ENCODE peak calls at places on chromosome 14, in five cellular contexts. Z is fibroblast of the aortic adventitia, W is cardiac fibroblast, B is AG09309, M is colonic mucosa. L is an unnamed sample.

GRCh38 chr14:60641722-60642269 is 7.5 kb downstream of the SIX1 start:
- DNase-seq in B (no peak), Z (no peak), M (no peak), W (no peak), L (no peak)

GRCh38 chr14:72753879-72754400 is 140.0 kb downstream of the DPF3 start:
- DNase-seq in Z (no peak), W (no peak), B (no peak), M (peak), L (no peak)

GRCh38 chr14:95045255-95045701 is 112.1 kb downstream of the DICER1 start:
- DNase-seq in B (no peak), Z (no peak), M (no peak), W (no peak), L (no peak)

GRCh38 chr14:85024931-85025330 is 505.0 kb upstream of the FLRT2 start:
- DNase-seq in B (no peak), M (no peak), W (peak), Z (no peak), L (peak)

GRCh38 chr14:87833026-87833425 is 160.0 kb downstream of the GALC start:
- DNase-seq in Z (no peak), M (no peak), W (no peak), B (no peak), L (no peak)

GRCh38 chr14:100303179-100303578 is 3.1 kb downstream of the SLC25A29 start:
- DNase-seq in W (peak), M (peak), B (no peak), Z (peak), L (no peak)

GRCh38 chr14:20477211-20477876 is 8.1 kb downstream of the PNP start:
- DNase-seq in Z (peak), W (peak), M (no peak), B (no peak), L (no peak)

GRCh38 chr14:101602466-101602840 is 41.2 kb downstream of the DIO3 start:
- DNase-seq in W (no peak), Z (no peak), B (no peak), M (no peak), L (no peak)

GRCh38 chr14:20455355-20456300 is 602 bp downstream of the APEX1 start:
- DNase-seq in B (peak), W (peak), Z (peak), M (no peak), L (peak)

GRCh38 chr14:60650382-60650961 is 1.2 kb upstream of the SIX1 start:
- DNase-seq in M (no peak), Z (peak), B (no peak), W (no peak), L (peak)

GRCh38 chr14:72599579-72600470 is 294.1 kb downstream of the DPF3 start:
- DNase-seq in M (no peak), B (no peak), Z (no peak), W (no peak), L (no peak)

GRCh38 chr14:58950555-58950954 is 237.9 kb upstream of the DAAM1 start:
- DNase-seq in B (no peak), Z (no peak), W (no peak), M (no peak), L (no peak)

GRCh38 chr14:90409209-90409730 is 12.4 kb downstream of the CALM1 start:
- DNase-seq in W (peak), B (peak), Z (peak), M (no peak), L (peak)

GRCh38 chr14:22520235-22520634 is 68.8 kb downstream of the DAD1 start:
- DNase-seq in W (peak), Z (peak), B (peak), M (no peak), L (peak)

GRCh38 chr14:20597108-20597507 is 5.9 kb upstream of the RNASE12 start:
- DNase-seq in B (no peak), Z (no peak), W (no peak), M (no peak), L (no peak)

GRCh38 chr14:23119362-23120327 is 590 bp upstream of the CEBPE start:
- DNase-seq in W (no peak), M (no peak), Z (no peak), B (no peak), L (no peak)

GRCh38 chr14:63134801-63135200 is 69.4 kb upstream of the RHOJ start:
- DNase-seq in W (peak), M (no peak), Z (peak), B (no peak), L (no peak)

GRCh38 chr14:23248601-23249000 is 10.9 kb downstream of the RNF212B start:
- DNase-seq in M (no peak), W (no peak), B (no peak), Z (no peak), L (peak)

GRCh38 chr14:37602605-37603453 is 7.4 kb downstream of the TTC6 start:
- DNase-seq in M (peak), W (no peak), B (no peak), Z (no peak), L (no peak)

GRCh38 chr14:23366163-23366921 is 1.4 kb upstream of the EFS start:
- DNase-seq in W (peak), M (peak), Z (no peak), B (no peak), L (peak)

GRCh38 chr14:105060751-105061427 is 4.3 kb downstream of the GPR132 start:
- DNase-seq in B (no peak), Z (no peak), W (no peak), M (no peak), L (no peak)

GRCh38 chr14:68285421-68286179 is 466.0 kb downstream of the RAD51B start:
- DNase-seq in M (no peak), W (no peak), B (no peak), Z (no peak), L (peak)

GRCh38 chr14:29654910-29655590 is 272.6 kb downstream of the PRKD1 start:
- DNase-seq in W (peak), B (no peak), Z (peak), M (no peak), L (peak)

GRCh38 chr14:20934148-20934762 is 21.0 kb upstream of the RNASE2 start:
- DNase-seq in M (no peak), Z (peak), B (no peak), W (peak), L (peak)

GRCh38 chr14:33617154-33617553 is 333.7 kb downstream of the EGLN3 start:
- DNase-seq in B (peak), W (peak), Z (peak), M (no peak), L (peak)

GRCh38 chr14:105837349-105838063 is 311.1 kb downstream of the TMEM121 start:
- DNase-seq in W (no peak), M (no peak), B (no peak), Z (no peak), L (no peak)

GRCh38 chr14:65958664-65959562 is 527.3 kb upstream of the CCDC196 start:
- DNase-seq in B (no peak), Z (peak), M (peak), W (peak), L (peak)

GRCh38 chr14:62179367-62180018 is 417.3 kb downstream of the SNAPC1 start:
- DNase-seq in B (peak), W (peak), M (peak), Z (peak), L (peak)

GRCh38 chr14:93076755-93077154 is 39.0 kb downstream of the ITPK1 start:
- DNase-seq in Z (no peak), B (no peak), M (no peak), W (no peak), L (no peak)

GRCh38 chr14:93073366-93073722 is 42.4 kb downstream of the ITPK1 start:
- DNase-seq in B (no peak), W (no peak), Z (no peak), M (no peak), L (no peak)

GRCh38 chr14:93072659-93073365 is 42.9 kb downstream of the ITPK1 start:
- DNase-seq in Z (no peak), M (no peak), W (no peak), B (no peak), L (no peak)

GRCh38 chr14:93075891-93076290 is 39.8 kb downstream of the ITPK1 start:
- DNase-seq in Z (no peak), W (no peak), M (no peak), B (no peak), L (no peak)

GRCh38 chr14:93073833-93074769 is 41.6 kb downstream of the ITPK1 start:
- DNase-seq in M (no peak), B (no peak), Z (peak), W (peak), L (peak)
- H3K4me3 ChIP-seq in M (no peak), B (no peak), Z (no peak), W (no peak), L (no peak)

DNA sequence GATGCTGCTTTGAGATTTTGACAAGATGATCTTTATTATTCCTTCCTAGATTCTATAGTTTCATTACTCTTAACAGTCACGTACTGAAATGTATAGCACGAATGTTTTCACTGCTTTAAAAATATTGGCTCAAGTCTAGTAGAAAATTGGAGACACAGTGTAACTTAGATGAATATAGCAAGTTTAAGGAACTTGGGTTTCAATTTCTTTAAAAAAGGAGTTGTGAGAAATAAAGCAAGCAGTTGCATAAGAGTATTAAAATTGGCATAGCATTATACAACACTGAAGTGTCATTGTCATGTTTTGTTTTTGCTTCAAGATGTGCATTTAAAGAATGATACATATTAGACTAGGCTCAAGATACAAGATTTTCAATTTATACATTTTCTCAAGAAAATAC is 624.8 kb upstream of the NOVA1 start:
- DNase-seq in B (no peak), Z (no peak), W (no peak), M (no peak), L (no peak)
- TF ChIP-seq CTCF in B (no peak), Z (no peak), W (no peak), M (no peak), L (no peak)

GRCh38 chr14:54881761-54882401 is 20.7 kb downstream of the GCH1 start:
- DNase-seq in W (peak), B (peak), M (no peak), Z (peak), L (peak)
- H3K4me3 ChIP-seq in W (peak), B (peak), M (peak), Z (peak), L (peak)

GRCh38 chr14:97177016-97177415 is 379.8 kb downstream of the VRK1 start:
- DNase-seq in W (no peak), B (no peak), M (no peak), Z (no peak), L (peak)
- TF ChIP-seq CTCF in W (no peak), B (peak), M (no peak), Z (no peak), L (peak)

DNA sequence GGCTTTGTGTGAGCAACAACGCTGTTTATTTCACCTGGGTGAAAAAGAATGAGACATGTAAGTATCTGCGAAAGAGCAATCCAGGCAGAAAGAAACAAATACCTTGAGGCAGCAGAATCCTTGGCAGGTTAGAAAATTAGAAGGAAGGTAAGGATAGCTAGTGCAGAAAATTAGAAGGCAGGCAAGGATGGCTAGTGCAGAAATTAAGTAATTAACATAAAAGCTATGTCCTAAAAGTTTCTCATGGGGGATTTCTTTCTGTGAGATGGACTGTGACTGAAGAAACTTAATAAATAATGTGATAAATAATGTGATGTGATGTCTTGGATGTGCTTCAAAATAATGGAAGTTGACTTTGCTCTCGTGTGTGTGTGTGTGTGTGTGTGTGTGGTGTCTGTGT is 9.9 kb upstream of the TRIP11 start:
- DNase-seq in Z (no peak), M (no peak), W (no peak), B (no peak), L (no peak)
- H3K4me3 ChIP-seq in Z (no peak), M (no peak), W (no peak), B (no peak), L (no peak)

DNA sequence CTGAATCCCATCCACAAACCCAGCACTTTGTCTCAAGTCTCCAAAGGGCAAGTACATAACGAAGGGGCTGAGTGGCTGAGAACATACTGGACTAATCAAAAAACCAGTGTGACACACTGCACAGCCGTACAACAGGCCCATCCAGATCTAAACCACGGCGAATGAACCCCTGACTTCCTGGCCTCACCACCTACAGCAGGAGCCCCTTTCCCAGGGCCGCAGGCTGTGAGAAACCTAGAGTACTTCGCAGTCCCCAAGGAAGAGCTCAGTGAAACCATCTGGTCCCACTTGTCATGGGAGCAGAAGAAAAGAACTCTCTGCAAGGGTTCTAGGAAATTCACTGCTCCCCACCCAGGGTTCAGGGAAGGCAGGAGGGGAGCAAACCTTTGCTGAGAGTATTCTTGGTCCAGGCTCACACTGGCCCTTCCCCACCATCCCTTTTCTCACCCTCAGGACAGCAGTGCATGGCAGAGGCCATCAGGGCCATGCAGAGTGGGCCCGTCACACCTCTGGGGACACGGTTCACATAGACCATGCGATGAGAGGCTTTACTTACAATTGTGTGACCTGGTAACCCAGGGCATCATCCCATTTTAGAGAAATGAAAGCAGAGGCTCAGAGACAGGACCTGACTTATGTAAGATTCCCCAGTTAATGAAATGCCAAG is 192.8 kb downstream of the BCL11B start:
- DNase-seq in B (no peak), Z (no peak), M (no peak), W (no peak), L (no peak)
- TF ChIP-seq CTCF in B (no peak), Z (no peak), M (no peak), W (no peak), L (no peak)

L was measured in AG10803.